ENCODE peak calls at places on chromosomes 13 and 19, in eight cellular contexts. J is thyroid gland, M is astrocyte, P is lower lobe of right lung, V is cardiac muscle cell, X is body of pancreas, I is IMR-90, R is Peyer's patch. E is an unnamed sample. For H3K4me1 and H3K36me3, the result is how much of the 10 kb centered on the place peaks cover.

GRCh38 chr19:10184636-10185035 is 10.1 kb downstream of the DNMT1 start:
- DNase-seq in J (no peak), M (no peak), P (no peak), V (no peak), X (no peak), I (no peak), R (no peak), E (no peak)

GRCh38 chr13:104357672-104358314 is 1291.6 kb upstream of the SLC10A2 start:
- DNase-seq in J (no peak), M (no peak), P (no peak), V (no peak), X (no peak), I (no peak), R (no peak), E (no peak)

GRCh38 chr19:4986471-4986888 is 17.6 kb downstream of the KDM4B start:
- DNase-seq in J (peak), M (no peak), P (no peak), V (no peak), X (no peak), I (no peak), R (no peak), E (no peak)

GRCh38 chr19:12867120-12868099 is 13.8 kb downstream of the DNASE2 start:
- DNase-seq in J (peak), M (peak), P (peak), V (peak), X (peak), I (peak), R (peak), E (peak)

GRCh38 chr19:58575183-58576041 is 2.3 kb upstream of the MZF1 start:
- DNase-seq in J (peak), M (peak), P (peak), V (peak), X (peak), I (peak), R (peak), E (peak)

GRCh38 chr19:42143341-42144234 is 11.3 kb upstream of the POU2F2 start:
- DNase-seq in J (no peak), M (no peak), P (no peak), V (peak), X (no peak), I (peak), R (no peak), E (no peak)

GRCh38 chr13:113123226-113124150 is 889 bp downstream of the F10 start:
- DNase-seq in J (no peak), M (no peak), P (peak), V (no peak), X (no peak), I (no peak), R (no peak), E (peak)

GRCh38 chr19:23283925-23284324 is 33.7 kb upstream of the ZNF724 start:
- DNase-seq in J (peak), M (peak), P (peak), V (peak), X (peak), I (peak), R (peak), E (peak)

GRCh38 chr13:78015782-78016181 is 97.2 kb upstream of the EDNRB start:
- DNase-seq in J (no peak), M (no peak), P (no peak), V (no peak), X (no peak), I (no peak), R (no peak), E (no peak)

GRCh38 chr19:21474671-21475181 is 30.7 kb upstream of the ZNF429 start:
- DNase-seq in J (peak), M (peak), P (peak), V (peak), X (peak), I (peak), R (peak), E (peak)

GRCh38 chr13:62704795-62705329 is 1289.2 kb upstream of the PCDH20 start:
- DNase-seq in J (no peak), M (no peak), P (no peak), V (no peak), X (no peak), I (no peak), R (no peak), E (no peak)

GRCh38 chr19:2252481-2253105 is 3.5 kb downstream of the AMH start:
- DNase-seq in J (no peak), M (no peak), P (no peak), V (no peak), X (no peak), I (no peak), R (no peak), E (no peak)

GRCh38 chr19:13037161-13037560 is 41.9 kb downstream of the NFIX start:
- DNase-seq in J (no peak), M (peak), P (no peak), V (peak), X (no peak), I (peak), R (no peak), E (no peak)

GRCh38 chr19:2051771-2052704 is 994 bp upstream of the MKNK2 start:
- DNase-seq in J (no peak), M (no peak), P (peak), V (peak), X (peak), I (no peak), R (peak), E (peak)

GRCh38 chr13:62250501-62251175 is 835.0 kb upstream of the PCDH20 start:
- DNase-seq in J (no peak), M (no peak), P (no peak), V (no peak), X (no peak), I (no peak), R (no peak), E (no peak)

GRCh38 chr19:42028304-42029216 is 34.5 kb upstream of the ATP1A3 start:
- DNase-seq in J (no peak), M (no peak), P (no peak), V (no peak), X (no peak), I (no peak), R (no peak), E (no peak)

GRCh38 chr13:60397693-60398437 is 845 bp downstream of the TDRD3 start:
- DNase-seq in J (peak), M (peak), P (peak), V (peak), X (peak), I (peak), R (peak), E (peak)

DNA sequence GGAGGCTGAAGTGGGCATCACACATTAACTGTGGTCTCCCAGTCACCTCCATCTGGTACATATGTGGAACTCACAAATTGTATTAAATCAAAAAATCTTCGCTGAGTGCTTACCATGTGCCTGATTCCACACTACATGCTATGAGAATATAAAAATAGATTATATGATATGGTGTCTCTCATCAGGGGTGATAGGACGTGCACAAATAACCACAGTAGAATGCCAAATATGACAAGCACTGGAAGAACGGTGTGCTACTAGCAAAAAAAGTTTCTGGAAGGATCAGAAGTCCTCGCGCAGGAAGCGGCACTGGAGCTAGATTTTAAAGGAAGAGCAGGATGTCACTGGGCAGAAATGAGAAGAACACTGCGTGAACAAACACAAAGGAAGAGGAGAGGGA is 62.3 kb downstream of the TBC1D4 start:
- DNase-seq in J (peak), M (no peak), P (no peak), V (no peak), X (no peak), I (no peak), R (no peak), E (no peak)
- H3K4me1 ChIP-seq in J (half or more), M (under half), P (half or more), V (under half), X (under half), I (under half), R (under half), E (under half)

GRCh38 chr13:41365636-41366035 is 54.6 kb downstream of the NAA16 start:
- DNase-seq in J (no peak), M (peak), P (no peak), V (peak), X (no peak), I (peak), R (no peak), E (no peak)
- H3K36me3 ChIP-seq in J (under half), M (under half), P (half or more), V (under half), X (under half), I (under half), R (half or more), E (under half)

GRCh38 chr19:48444129-48444932 is 1.5 kb upstream of the GRWD1 start:
- DNase-seq in J (no peak), M (no peak), P (no peak), V (no peak), X (no peak), I (no peak), R (no peak), E (no peak)
- TF ChIP-seq CTCF in J (no peak), M (no peak), P (no peak), V (no peak), X (no peak), I (no peak), R (no peak), E (no peak)

GRCh38 chr19:35116085-35116801 is 620 bp downstream of the FXYD3 start:
- DNase-seq in J (no peak), M (no peak), P (peak), V (no peak), X (peak), I (no peak), R (no peak), E (peak)

GRCh38 chr19:35112995-35113693 is 2.5 kb upstream of the FXYD3 start:
- DNase-seq in J (no peak), M (no peak), P (no peak), V (no peak), X (no peak), I (no peak), R (no peak), E (no peak)

GRCh38 chr19:35117017-35117570 is 1.5 kb downstream of the FXYD3 start:
- DNase-seq in J (no peak), M (no peak), P (no peak), V (no peak), X (no peak), I (no peak), R (no peak), E (peak)

GRCh38 chr19:35115538-35115951 is at the start of gene FXYD3:
- DNase-seq in J (no peak), M (no peak), P (no peak), V (no peak), X (no peak), I (no peak), R (no peak), E (peak)

DNA sequence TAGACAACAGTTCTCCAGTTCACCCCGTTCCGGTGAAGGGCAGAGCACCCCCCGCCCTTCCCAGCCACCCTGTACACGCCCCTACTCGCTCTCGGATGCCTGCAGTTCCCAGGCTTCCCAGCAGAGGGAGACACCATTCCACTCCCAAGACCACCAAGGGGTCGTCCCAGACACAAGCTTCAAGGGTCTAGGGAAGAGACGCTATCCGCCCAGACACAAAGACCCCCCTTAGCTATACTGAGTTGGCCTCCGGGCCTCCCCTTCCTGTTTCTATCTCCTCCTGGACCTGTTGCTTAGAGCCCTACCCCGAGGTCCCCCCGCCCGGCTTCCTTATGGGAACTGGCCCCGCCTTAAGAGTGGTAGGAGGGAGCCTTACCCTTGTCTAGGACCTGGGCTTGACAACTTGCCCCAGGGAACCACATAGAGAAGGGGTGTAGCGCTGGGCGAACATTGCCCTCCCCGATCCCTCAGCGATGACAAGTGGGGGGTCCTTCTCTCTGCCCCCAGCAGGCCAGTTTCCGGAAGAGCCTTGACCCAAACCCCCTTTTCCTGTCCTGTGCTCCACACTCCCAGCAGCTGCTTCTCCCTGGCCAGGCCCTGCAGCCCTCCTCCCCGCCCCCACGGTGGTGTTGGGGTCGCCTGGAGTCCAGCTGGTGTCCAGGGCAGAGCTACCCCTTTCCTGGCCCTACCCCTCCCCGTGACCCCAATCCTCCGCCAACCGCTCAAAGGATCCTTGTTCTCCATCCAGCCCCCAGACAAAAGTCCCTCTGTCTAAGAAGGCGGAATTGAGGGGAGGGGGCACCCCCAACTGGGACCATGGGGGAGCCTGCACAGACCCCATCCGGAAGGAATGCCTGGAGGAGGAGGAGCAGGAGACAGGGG is 726 bp upstream of the FXYD3 start:
- DNase-seq in J (peak), M (no peak), P (peak), V (peak), X (peak), I (peak), R (peak), E (peak)
- H3K4me1 ChIP-seq in J (under half), M (under half), P (under half), V (under half), X (under half), I (under half), R (under half), E (under half)

GRCh38 chr13:51417716-51418115 is 35.1 kb downstream of the INTS6 start:
- DNase-seq in J (no peak), M (no peak), P (no peak), V (no peak), X (no peak), I (no peak), R (no peak), E (no peak)
- H3K36me3 ChIP-seq in J (under half), M (under half), P (under half), V (under half), X (under half), I (under half), R (under half), E (under half)

DNA sequence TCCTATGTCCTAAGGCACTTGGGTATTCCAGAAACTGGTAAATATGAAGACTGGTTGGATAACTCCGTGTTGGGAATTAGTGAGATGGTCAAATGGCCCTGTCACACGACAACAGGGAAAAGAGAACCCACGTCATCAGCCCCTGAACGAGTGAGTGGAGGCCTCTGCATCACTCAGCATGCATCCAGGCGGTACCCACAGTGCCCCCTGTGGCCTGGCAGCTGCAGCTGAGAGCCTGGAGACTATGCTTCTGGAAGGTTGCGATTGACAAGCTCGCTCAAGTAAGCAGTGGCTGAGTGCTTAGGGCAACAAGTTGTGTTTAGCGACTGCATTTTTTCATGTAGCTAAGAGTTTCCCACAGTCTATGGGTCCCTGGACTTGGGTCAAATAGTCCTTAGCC is 55.9 kb downstream of the COL4A2 start:
- DNase-seq in J (peak), M (no peak), P (no peak), V (no peak), X (no peak), I (no peak), R (no peak), E (no peak)
- TF ChIP-seq CTCF in J (peak), M (no peak), P (peak), V (peak), X (no peak), I (peak), R (no peak), E (no peak)

GRCh38 chr19:8396563-8397203 is 6.5 kb downstream of the RAB11B start:
- DNase-seq in J (peak), M (peak), P (peak), V (peak), X (peak), I (peak), R (peak), E (peak)
- H3K4me1 ChIP-seq in J (half or more), M (under half), P (half or more), V (under half), X (half or more), I (under half), R (half or more), E (under half)

GRCh38 chr13:39020853-39021462 is 16.9 kb downstream of the PROSER1 start:
- DNase-seq in J (no peak), M (no peak), P (no peak), V (no peak), X (no peak), I (no peak), R (no peak), E (no peak)

GRCh38 chr13:39012608-39013007 is 22.0 kb upstream of the STOML3 start:
- DNase-seq in J (no peak), M (no peak), P (no peak), V (no peak), X (no peak), I (no peak), R (no peak), E (peak)

GRCh38 chr13:39016789-39017188 is 21.1 kb downstream of the PROSER1 start:
- DNase-seq in J (no peak), M (no peak), P (no peak), V (peak), X (no peak), I (peak), R (no peak), E (no peak)

GRCh38 chr13:39013462-39013861 is 22.8 kb upstream of the STOML3 start:
- DNase-seq in J (no peak), M (no peak), P (no peak), V (no peak), X (no peak), I (no peak), R (no peak), E (no peak)

DNA sequence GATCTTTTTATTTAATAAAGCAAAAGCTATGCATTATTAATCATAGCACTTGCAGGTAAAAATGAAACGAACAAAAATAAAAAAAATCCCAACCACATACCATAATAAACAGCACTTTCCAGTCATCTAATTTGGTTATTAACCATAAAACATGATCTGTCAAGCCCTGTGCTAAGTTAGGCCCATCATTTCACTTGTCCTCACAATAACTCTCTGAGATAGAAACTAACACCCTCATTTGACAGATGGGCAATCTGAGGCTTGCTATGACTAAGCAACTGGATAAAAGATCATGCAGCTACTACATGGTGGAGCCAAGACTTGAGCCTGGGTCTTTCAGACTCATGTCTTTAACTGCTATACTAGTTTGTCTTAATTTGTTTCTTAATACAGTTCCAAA is 21.8 kb downstream of the PROSER1 start:
- DNase-seq in J (no peak), M (no peak), P (no peak), V (no peak), X (no peak), I (no peak), R (no peak), E (no peak)
- H3K36me3 ChIP-seq in J (under half), M (under half), P (half or more), V (half or more), X (under half), I (under half), R (half or more), E (under half)

GRCh38 chr13:30904043-30904442 is 2.0 kb upstream of the MEDAG start:
- DNase-seq in J (no peak), M (no peak), P (no peak), V (peak), X (no peak), I (peak), R (no peak), E (no peak)
- TF ChIP-seq CTCF in J (no peak), M (no peak), P (no peak), V (no peak), X (no peak), I (no peak), R (no peak), E (no peak)

DNA sequence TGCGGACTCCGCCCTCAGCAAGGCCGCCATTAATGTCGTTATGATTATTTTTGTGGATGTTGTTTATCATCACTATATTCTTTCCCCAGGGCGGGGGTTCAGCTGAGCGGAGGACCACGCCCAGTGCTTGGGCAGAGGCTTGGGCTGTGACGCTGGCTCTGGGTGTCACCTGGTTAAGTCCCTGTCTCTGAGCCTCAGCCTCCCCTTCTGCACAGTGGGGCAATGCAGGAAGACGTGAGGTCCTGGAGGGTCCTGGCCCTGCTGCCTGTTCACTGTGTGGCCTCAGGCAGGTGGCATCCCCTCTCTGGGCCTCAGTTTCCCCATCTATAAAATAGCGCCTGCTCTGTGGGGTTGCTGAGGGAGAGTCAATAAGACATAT is 32.5 kb downstream of the NFIC start:
- DNase-seq in J (no peak), M (no peak), P (no peak), V (no peak), X (no peak), I (no peak), R (no peak), E (no peak)
- H3K4me1 ChIP-seq in J (under half), M (under half), P (half or more), V (under half), X (half or more), I (under half), R (under half), E (under half)

E was measured in mucosa of descending colon.